ENCODE peak calls at places on chromosomes 16 and 17, in nine cellular contexts. C is pancreas; P is cardiac muscle cell; V is CD8-positive, alpha-beta T cell; X is transverse colon; T is neural progenitor cell; K is mammary epithelial cell; U is heart left ventricle; S is GM23248. Z is an unnamed sample.
A peak's percentile ranks its signal among the peaks of the same experiment; 100 is the strongest.

GRCh38 chr16:85403693-85404092 is 209.4 kb upstream of the GSE1 start:
- DNase-seq in C (peak; percentile 41), P (no peak), V (no peak), X (no peak), T (no peak), K (no peak), U (peak; percentile 2), S (no peak), Z (no peak)

GRCh38 chr16:1983544-1984346 is at the start of gene GFER:
- DNase-seq in C (peak; percentile 95), P (peak; percentile 96), V (peak; percentile 62), X (peak; percentile 92), T (peak; percentile 99), K (peak; percentile 82), U (peak; percentile 93), S (peak; percentile 95), Z (peak; percentile 92)

GRCh38 chr16:2937170-2937569 is 25.4 kb downstream of the FLYWCH1 start:
- DNase-seq in C (no peak), P (no peak), V (no peak), X (no peak), T (no peak), K (no peak), U (no peak), S (no peak), Z (no peak)

GRCh38 chr17:28074010-28074409 is 31.5 kb downstream of the NLK start:
- DNase-seq in C (no peak), P (no peak), V (no peak), X (no peak), T (no peak), K (no peak), U (no peak), S (no peak), Z (no peak)

GRCh38 chr16:354971-355441 is 2.5 kb upstream of the AXIN1 start:
- DNase-seq in C (peak; percentile 54), P (no peak), V (peak; percentile 72), X (no peak), T (no peak), K (no peak), U (no peak), S (no peak), Z (no peak)

GRCh38 chr16:30087181-30087898 is 4.4 kb downstream of the TBX6 start:
- DNase-seq in C (no peak), P (no peak), V (no peak), X (no peak), T (no peak), K (no peak), U (no peak), S (no peak), Z (no peak)

GRCh38 chr17:74870512-74870911 is 2.3 kb downstream of the FDXR start:
- DNase-seq in C (no peak), P (no peak), V (no peak), X (no peak), T (no peak), K (no peak), U (no peak), S (peak; percentile 73), Z (no peak)

GRCh38 chr16:28258571-28258970 is 33.8 kb upstream of the SBK1 start:
- DNase-seq in C (peak; percentile 73), P (peak; percentile 87), V (no peak), X (no peak), T (peak; percentile 51), K (no peak), U (peak; percentile 67), S (peak; percentile 40), Z (peak; percentile 68)

GRCh38 chr17:83183951-83184506 is 104.6 kb downstream of the METRNL start:
- DNase-seq in C (no peak), P (no peak), V (peak; percentile 1), X (no peak), T (no peak), K (no peak), U (peak; percentile 24), S (no peak), Z (no peak)

GRCh38 chr17:2082003-2082862 is 27.3 kb downstream of the HIC1 start:
- DNase-seq in C (no peak), P (no peak), V (no peak), X (no peak), T (no peak), K (no peak), U (no peak), S (peak; percentile 60), Z (no peak)

GRCh38 chr17:79707931-79708891 is 22.5 kb upstream of the ENPP7 start:
- DNase-seq in C (peak; percentile 79), P (peak; percentile 67), V (peak; percentile 65), X (peak; percentile 54), T (peak; percentile 76), K (peak; percentile 25), U (peak; percentile 51), S (peak; percentile 53), Z (peak; percentile 30)

GRCh38 chr16:11258553-11259287 is 2.7 kb upstream of the SOCS1 start:
- DNase-seq in C (no peak), P (no peak), V (peak; percentile 34), X (peak; percentile 54), T (no peak), K (no peak), U (peak; percentile 52), S (peak; percentile 48), Z (peak; percentile 67)

GRCh38 chr17:61416540-61417363 is 17.1 kb downstream of the TBX2 start:
- DNase-seq in C (peak; percentile 88), P (peak; percentile 97), V (peak; percentile 55), X (peak; percentile 77), T (peak; percentile 96), K (peak; percentile 50), U (peak; percentile 87), S (peak; percentile 90), Z (peak; percentile 90)

GRCh38 chr17:21592774-21593173 is 99.5 kb upstream of the KCNJ18 start:
- DNase-seq in C (peak; percentile 35), P (no peak), V (no peak), X (no peak), T (no peak), K (no peak), U (no peak), S (no peak), Z (no peak)

GRCh38 chr17:21595086-21595485 is 97.2 kb upstream of the KCNJ18 start:
- DNase-seq in C (no peak), P (no peak), V (no peak), X (no peak), T (no peak), K (no peak), U (no peak), S (no peak), Z (no peak)
- H3K9me3 ChIP-seq in C (no peaks in the 10 kb centered on the region), P (no peaks in the 10 kb centered on the region), V (no peaks in the 10 kb centered on the region), X (no peaks in the 10 kb centered on the region), T (no peaks in the 10 kb centered on the region), K (peaks cover 14% of the 10 kb centered on the region), U (no peaks in the 10 kb centered on the region), S (no peaks in the 10 kb centered on the region), Z (no peaks in the 10 kb centered on the region)

GRCh38 chr17:76327689-76328088 is 19.6 kb upstream of the QRICH2 start:
- DNase-seq in C (no peak), P (no peak), V (no peak), X (no peak), T (no peak), K (no peak), U (no peak), S (no peak), Z (no peak)
- H3K36me3 ChIP-seq in C (no peaks in the 10 kb centered on the region), P (peaks cover 24% of the 10 kb centered on the region), V (peaks cover 4% of the 10 kb centered on the region), X (peaks cover 33% of the 10 kb centered on the region), T (no peaks in the 10 kb centered on the region), K (peaks cover 16% of the 10 kb centered on the region), U (no peaks in the 10 kb centered on the region), S (peaks cover 52% of the 10 kb centered on the region), Z (no peaks in the 10 kb centered on the region)

GRCh38 chr17:5183410-5183793 is 8.3 kb downstream of the ZNF594 start:
- DNase-seq in C (no peak), P (no peak), V (no peak), X (no peak), T (no peak), K (no peak), U (no peak), S (no peak), Z (no peak)

GRCh38 chr17:5179003-5179402 is 12.7 kb downstream of the ZNF594 start:
- DNase-seq in C (no peak), P (no peak), V (no peak), X (no peak), T (no peak), K (no peak), U (no peak), S (no peak), Z (no peak)

GRCh38 chr17:5182597-5183409 is 8.9 kb downstream of the ZNF594 start:
- DNase-seq in C (no peak), P (no peak), V (no peak), X (no peak), T (no peak), K (no peak), U (no peak), S (no peak), Z (no peak)

GRCh38 chr17:5184284-5184683 is 7.4 kb downstream of the ZNF594 start:
- DNase-seq in C (no peak), P (no peak), V (peak; percentile 33), X (no peak), T (no peak), K (no peak), U (no peak), S (no peak), Z (no peak)

GRCh38 chr17:5181509-5182305 is 10.0 kb downstream of the ZNF594 start:
- DNase-seq in C (no peak), P (no peak), V (no peak), X (no peak), T (no peak), K (no peak), U (no peak), S (no peak), Z (no peak)
- H3K9me3 ChIP-seq in C (peaks cover 29% of the 10 kb centered on the region), P (peaks cover 13% of the 10 kb centered on the region), V (peaks cover 41% of the 10 kb centered on the region), X (peaks cover 96% of the 10 kb centered on the region), T (peaks cover 93% of the 10 kb centered on the region), K (peaks cover 77% of the 10 kb centered on the region), U (peaks cover 25% of the 10 kb centered on the region), S (peaks cover 14% of the 10 kb centered on the region), Z (no peaks in the 10 kb centered on the region)

GRCh38 chr17:76920364-76921139 is 52.3 kb downstream of the MGAT5B start:
- DNase-seq in C (no peak), P (peak; percentile 34), V (no peak), X (no peak), T (no peak), K (no peak), U (no peak), S (no peak), Z (no peak)

GRCh38 chr17:76921340-76922036 is 53.3 kb downstream of the MGAT5B start:
- DNase-seq in C (no peak), P (no peak), V (no peak), X (no peak), T (no peak), K (no peak), U (no peak), S (no peak), Z (no peak)

GRCh38 chr17:76915840-76916510 is 47.8 kb downstream of the MGAT5B start:
- DNase-seq in C (no peak), P (no peak), V (no peak), X (no peak), T (no peak), K (no peak), U (no peak), S (no peak), Z (no peak)

GRCh38 chr17:76917829-76918228 is 49.6 kb downstream of the MGAT5B start:
- DNase-seq in C (no peak), P (no peak), V (no peak), X (no peak), T (no peak), K (no peak), U (peak; percentile 39), S (no peak), Z (peak; percentile 44)

DNA sequence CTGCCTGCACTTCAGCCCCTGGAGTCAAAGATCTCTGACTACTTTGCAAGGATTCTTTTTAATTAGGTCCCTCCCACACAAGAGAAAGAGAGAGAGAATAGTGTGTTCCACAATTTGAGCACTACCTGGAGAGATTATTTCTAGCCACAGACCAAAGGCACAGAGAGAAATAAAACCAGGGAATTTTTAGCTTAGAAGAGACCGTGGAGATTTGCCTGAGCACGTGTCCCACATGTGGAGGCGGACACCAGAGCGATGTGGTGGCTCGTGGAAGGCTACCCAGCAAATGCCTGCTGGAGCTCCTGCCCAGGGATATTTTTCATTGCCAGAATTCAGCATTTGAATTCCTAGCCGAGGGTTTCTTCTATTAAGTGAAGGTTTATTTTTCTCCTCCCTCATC is 50.6 kb downstream of the MGAT5B start:
- DNase-seq in C (no peak), P (no peak), V (no peak), X (no peak), T (no peak), K (no peak), U (no peak), S (no peak), Z (no peak)
- H3K36me3 ChIP-seq in C (no peaks in the 10 kb centered on the region), P (no peaks in the 10 kb centered on the region), V (no peaks in the 10 kb centered on the region), X (no peaks in the 10 kb centered on the region), T (no peaks in the 10 kb centered on the region), K (no peaks in the 10 kb centered on the region), U (no peaks in the 10 kb centered on the region), S (no peaks in the 10 kb centered on the region), Z (no peaks in the 10 kb centered on the region)

Z was measured in heart right ventricle.